ENCODE peak calls at places on chromosome 3, in nine cellular contexts. E is AG09309, K is fibroblast of mammary gland, J is spleen, N is psoas muscle, H is heart left ventricle, G is nephron progenitor cell, U is HCT116, R is lower leg skin. V is an unnamed sample.

GRCh38 chr3:15926866-15927265 is 129.1 kb upstream of the ANKRD28 start:
- DNase-seq in E (no peak), K (no peak), J (no peak), N (no peak), H (no peak), G (no peak), U (no peak), R (no peak), V (no peak)

GRCh38 chr3:180274536-180274935 is 237.8 kb upstream of the PEX5L start:
- DNase-seq in E (no peak), K (no peak), J (no peak), N (no peak), H (no peak), G (no peak), U (no peak), R (no peak), V (no peak)

GRCh38 chr3:121800906-121801305 is 34.0 kb downstream of the IQCB1 start:
- DNase-seq in E (no peak), K (no peak), J (no peak), N (no peak), H (no peak), G (no peak), U (no peak), R (no peak), V (no peak)

GRCh38 chr3:126508539-126508938 is 9.0 kb downstream of the UROC1 start:
- DNase-seq in E (no peak), K (no peak), J (peak; percentile 61), N (no peak), H (no peak), G (no peak), U (peak; percentile 8), R (no peak), V (no peak)

GRCh38 chr3:171781711-171782127 is 28.6 kb downstream of the PLD1 start:
- DNase-seq in E (no peak), K (peak; percentile 85), J (no peak), N (no peak), H (no peak), G (no peak), U (no peak), R (no peak), V (no peak)

GRCh38 chr3:37324752-37325407 is 150.5 kb upstream of the LRRFIP2 start:
- DNase-seq in E (no peak), K (peak; percentile 86), J (no peak), N (no peak), H (no peak), G (no peak), U (no peak), R (no peak), V (no peak)

GRCh38 chr3:157534725-157535161 is 31.5 kb upstream of the VEPH1 start:
- DNase-seq in E (no peak), K (no peak), J (no peak), N (no peak), H (no peak), G (no peak), U (no peak), R (no peak), V (no peak)

GRCh38 chr3:37053337-37053736 is 60.0 kb downstream of the MLH1 start:
- DNase-seq in E (no peak), K (no peak), J (no peak), N (no peak), H (no peak), G (no peak), U (no peak), R (no peak), V (no peak)

GRCh38 chr3:127458698-127459097 is 131.8 kb downstream of the TPRA1 start:
- DNase-seq in E (no peak), K (no peak), J (peak; percentile 54), N (peak; percentile 39), H (no peak), G (peak; percentile 96), U (no peak), R (no peak), V (no peak)

GRCh38 chr3:5186854-5187151 is 704 bp upstream of the EDEM1 start:
- DNase-seq in E (no peak), K (peak; percentile 43), J (no peak), N (no peak), H (no peak), G (no peak), U (no peak), R (no peak), V (no peak)

GRCh38 chr3:10162147-10162546 is 2.6 kb upstream of the IRAK2 start:
- DNase-seq in E (no peak), K (no peak), J (no peak), N (no peak), H (no peak), G (no peak), U (no peak), R (no peak), V (no peak)

GRCh38 chr3:10205461-10206165 is 40.9 kb downstream of the IRAK2 start:
- DNase-seq in E (no peak), K (peak; percentile 97), J (no peak), N (peak; percentile 90), H (no peak), G (no peak), U (peak; percentile 80), R (no peak), V (no peak)

GRCh38 chr3:46716461-46717441 is 918 bp downstream of the PRSS50 start:
- DNase-seq in E (no peak), K (no peak), J (no peak), N (peak; percentile 39), H (no peak), G (no peak), U (no peak), R (peak; percentile 73), V (no peak)

GRCh38 chr3:121443456-121443855 is 102.3 kb downstream of the POLQ start:
- DNase-seq in E (no peak), K (no peak), J (no peak), N (no peak), H (no peak), G (no peak), U (no peak), R (no peak), V (no peak)

GRCh38 chr3:7565574-7565973 is 704.7 kb downstream of the GRM7 start:
- DNase-seq in E (no peak), K (peak; percentile 4), J (no peak), N (no peak), H (no peak), G (no peak), U (no peak), R (no peak), V (no peak)

GRCh38 chr3:64518950-64519349 is 168.8 kb downstream of the ADAMTS9 start:
- DNase-seq in E (peak; percentile 60), K (peak; percentile 31), J (no peak), N (no peak), H (no peak), G (no peak), U (no peak), R (no peak), V (no peak)

GRCh38 chr3:108100906-108101305 is 10.1 kb upstream of the CD47 start:
- DNase-seq in E (no peak), K (no peak), J (no peak), N (no peak), H (no peak), G (no peak), U (no peak), R (no peak), V (no peak)
- TF ChIP-seq CTCF in E (no peak), K (no peak), J (no peak), N (no peak), H (no peak), G (no peak), U (no peak), R (no peak), V (no peak)

GRCh38 chr3:111764645-111765091 is 94.4 kb upstream of the PHLDB2 start:
- DNase-seq in E (no peak), K (peak; percentile 92), J (no peak), N (no peak), H (no peak), G (no peak), U (peak; percentile 52), R (no peak), V (no peak)
- TF ChIP-seq CTCF in E (no peak), K (peak; percentile 41), J (no peak), N (no peak), H (no peak), G (no peak), U (peak; percentile 65), R (no peak), V (no peak)

GRCh38 chr3:8773941-8774542 is 4.6 kb upstream of the OXTR start:
- DNase-seq in E (no peak), K (no peak), J (no peak), N (no peak), H (peak; percentile 45), G (no peak), U (no peak), R (no peak), V (no peak)
- TF ChIP-seq CTCF in E (no peak), K (no peak), J (no peak), N (no peak), H (no peak), G (no peak), U (no peak), R (no peak), V (no peak)

GRCh38 chr3:111907151-111907550 is 48.1 kb downstream of the PHLDB2 start:
- DNase-seq in E (no peak), K (no peak), J (no peak), N (no peak), H (no peak), G (no peak), U (no peak), R (no peak), V (no peak)

GRCh38 chr3:111906667-111907066 is 47.6 kb downstream of the PHLDB2 start:
- DNase-seq in E (no peak), K (no peak), J (no peak), N (no peak), H (no peak), G (no peak), U (no peak), R (no peak), V (no peak)

GRCh38 chr3:111903067-111903511 is 44.0 kb downstream of the PHLDB2 start:
- DNase-seq in E (no peak), K (peak; percentile 85), J (no peak), N (no peak), H (no peak), G (no peak), U (peak; percentile 98), R (no peak), V (no peak)

GRCh38 chr3:111902534-111902933 is 43.5 kb downstream of the PHLDB2 start:
- DNase-seq in E (no peak), K (no peak), J (no peak), N (no peak), H (no peak), G (no peak), U (no peak), R (no peak), V (no peak)

DNA sequence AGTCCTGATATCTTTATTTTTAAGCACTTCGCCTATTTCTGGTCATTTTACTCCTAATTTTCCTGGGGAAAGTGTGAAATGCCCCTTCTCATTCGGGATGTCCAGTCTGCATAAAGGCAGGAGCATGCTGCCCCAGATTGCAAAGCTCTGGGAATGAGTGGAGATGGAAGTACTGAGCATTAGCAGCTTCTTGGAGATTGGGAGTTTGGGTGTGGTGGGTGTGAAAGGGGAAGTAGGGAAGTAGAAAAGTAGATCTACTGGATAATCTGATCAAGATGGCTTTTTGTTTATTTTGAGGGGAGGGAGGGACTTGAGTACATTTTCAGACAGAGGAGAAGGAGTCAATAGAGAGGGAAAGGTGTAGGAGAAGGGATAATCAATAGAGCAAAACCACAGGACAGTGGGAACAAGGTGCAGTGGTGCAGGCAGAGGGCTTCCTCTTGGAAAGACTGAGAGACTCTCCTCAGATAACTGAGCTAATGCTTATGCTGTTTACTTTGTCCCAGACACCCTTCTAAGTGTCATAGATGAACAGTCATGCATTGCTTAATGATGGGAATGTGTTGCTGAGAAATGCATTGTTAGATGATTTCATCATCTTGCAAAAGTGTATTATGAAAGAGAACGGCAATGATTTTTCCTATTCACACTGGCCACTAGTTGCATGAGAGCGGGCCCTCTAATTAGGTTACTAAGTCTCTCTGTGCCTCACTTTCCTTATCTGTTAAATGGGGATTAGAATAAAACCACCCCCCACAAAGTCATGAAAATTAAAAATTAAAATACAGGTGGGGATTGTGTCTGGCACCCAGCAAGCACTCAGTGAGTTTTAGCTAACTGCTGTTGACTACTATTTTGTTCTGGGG is 45.5 kb downstream of the PHLDB2 start:
- DNase-seq in E (peak; percentile 95), K (peak; percentile 95), J (no peak), N (no peak), H (no peak), G (no peak), U (peak; percentile 89), R (no peak), V (no peak)
- TF ChIP-seq CTCF in E (no peak), K (no peak), J (no peak), N (no peak), H (no peak), G (no peak), U (no peak), R (no peak), V (no peak)